ENCODE peak calls at places on chromosomes 7 and 10, in seven cellular contexts. W is GM12878, H is HCT116, L is H1, T is K562, M is SK-N-SH, C is HepG2. Y is an unnamed sample.

GRCh38 chr10:61404771-61405170 is 48.4 kb downstream of the TMEM26 start:
- DNase-seq in L (no peak), W (no peak), M (no peak), T (no peak), H (no peak), C (no peak), Y (no peak)

GRCh38 chr7:32318300-32319018 is 171.7 kb downstream of the LSM5 start:
- DNase-seq in H (no peak), T (no peak), M (no peak), L (no peak), W (no peak), C (no peak), Y (no peak)

GRCh38 chr10:12418725-12419278 is 69.5 kb downstream of the CAMK1D start:
- DNase-seq in L (no peak), W (no peak), T (no peak), C (no peak), M (no peak), H (no peak), Y (no peak)

GRCh38 chr7:80450621-80451308 is 61.1 kb downstream of the GNAT3 start:
- DNase-seq in W (no peak), C (peak), T (no peak), M (no peak), H (no peak), L (no peak), Y (no peak)

GRCh38 chr7:93226310-93226709 is at the start of gene HEPACAM2:
- DNase-seq in H (no peak), T (no peak), W (no peak), M (no peak), L (no peak), C (no peak), Y (no peak)

GRCh38 chr7:6422926-6423632 is 24.7 kb downstream of the DAGLB start:
- DNase-seq in T (no peak), C (no peak), W (no peak), H (no peak), M (no peak), L (no peak), Y (no peak)

GRCh38 chr10:70730955-70731354 is 54.2 kb downstream of the TBATA start:
- DNase-seq in C (no peak), M (no peak), W (no peak), T (no peak), H (no peak), L (no peak), Y (no peak)

GRCh38 chr7:26329520-26330269 is 38.0 kb downstream of the SNX10 start:
- DNase-seq in L (no peak), W (no peak), M (no peak), T (no peak), H (no peak), C (no peak), Y (no peak)

GRCh38 chr10:101085846-101086245 is 24.1 kb downstream of the KAZALD1 start:
- DNase-seq in L (no peak), C (no peak), T (no peak), H (no peak), M (no peak), W (no peak), Y (no peak)

DNA sequence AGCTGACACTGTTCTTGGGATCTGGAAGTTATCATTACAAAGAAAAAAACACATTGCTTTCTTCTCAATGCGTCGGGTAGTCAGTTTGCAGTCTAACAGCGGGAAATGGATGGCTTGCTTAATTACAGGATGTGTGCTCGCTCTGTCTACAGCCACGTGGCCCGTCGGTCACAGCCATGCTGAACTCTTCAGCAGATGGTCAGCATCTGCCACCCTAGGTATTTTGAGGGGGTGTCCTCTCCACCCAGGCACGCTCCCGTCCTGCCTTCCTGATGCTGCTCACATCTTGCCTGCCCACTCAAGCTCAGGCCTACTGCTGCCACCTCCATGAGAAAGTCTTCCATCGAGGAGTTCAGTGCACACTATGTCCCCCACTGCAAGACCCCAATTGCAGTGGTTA is 20.3 kb upstream of the INMT start:
- DNase-seq in L (no peak), M (peak), W (no peak), T (no peak), C (no peak), H (no peak), Y (no peak)
- TF ChIP-seq JUND in L (no peak), M (no peak), W (no peak), T (no peak), C (no peak), H (no peak), Y (no peak)

DNA sequence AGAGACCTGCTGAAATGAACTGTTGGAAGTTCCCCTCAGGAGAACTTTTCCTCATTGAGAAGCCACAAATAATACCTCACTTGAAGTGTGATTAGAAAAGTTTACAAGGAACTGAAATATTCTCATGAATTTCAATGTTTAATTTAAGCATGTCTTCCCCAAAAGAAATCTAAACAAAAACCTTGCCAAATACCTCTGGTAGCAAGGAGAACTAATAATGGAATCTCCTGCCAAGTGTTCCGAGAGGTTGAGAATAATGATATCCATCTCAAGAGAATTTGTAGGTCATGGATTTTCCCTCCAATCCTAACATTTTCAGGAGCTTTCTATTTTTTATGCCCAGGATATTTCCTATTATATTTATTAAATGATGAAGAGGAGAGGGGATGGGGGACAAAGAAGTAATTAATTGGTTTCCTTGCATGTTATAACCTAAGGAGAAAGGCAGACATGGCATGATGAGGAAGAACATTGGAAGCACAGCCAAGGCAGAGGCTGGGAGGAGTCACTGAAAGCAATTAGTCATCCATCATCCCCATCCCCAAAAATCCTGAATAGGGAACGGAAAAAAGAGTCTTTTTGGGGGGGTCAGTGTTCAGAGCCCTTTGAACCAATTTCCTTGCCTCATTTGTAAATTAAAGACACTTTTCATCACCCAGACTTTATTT is 93.6 kb upstream of the IL6 start:
- DNase-seq in H (no peak), M (no peak), T (no peak), L (no peak), C (no peak), W (no peak), Y (no peak)
- TF ChIP-seq JUND in H (no peak), M (no peak), T (no peak), L (no peak), C (no peak), W (no peak), Y (no peak)

GRCh38 chr10:107415446-107415845 is 250.9 kb upstream of the SORCS1 start:
- DNase-seq in L (no peak), C (no peak), H (no peak), M (no peak), T (no peak), W (no peak), Y (no peak)

GRCh38 chr10:107413971-107414370 is 249.5 kb upstream of the SORCS1 start:
- DNase-seq in M (no peak), L (no peak), W (no peak), H (no peak), C (no peak), T (no peak), Y (no peak)

GRCh38 chr10:107409517-107409916 is 245.0 kb upstream of the SORCS1 start:
- DNase-seq in C (no peak), W (no peak), H (no peak), M (no peak), L (no peak), T (no peak), Y (peak)
- TF ChIP-seq JUND in C (no peak), W (no peak), H (no peak), M (no peak), L (no peak), T (no peak), Y (no peak)

GRCh38 chr10:104061196-104061595 is 24.5 kb downstream of the COL17A1 start:
- DNase-seq in T (no peak), H (no peak), M (no peak), C (no peak), L (no peak), W (no peak), Y (no peak)

GRCh38 chr10:104069610-104070009 is 16.1 kb downstream of the COL17A1 start:
- DNase-seq in T (no peak), H (no peak), M (no peak), L (no peak), C (no peak), W (no peak), Y (no peak)

GRCh38 chr10:104067525-104067924 is 18.2 kb downstream of the COL17A1 start:
- DNase-seq in H (no peak), T (no peak), M (no peak), C (no peak), W (no peak), L (no peak), Y (no peak)

GRCh38 chr10:104065748-104066147 is 19.9 kb downstream of the COL17A1 start:
- DNase-seq in L (no peak), M (no peak), C (no peak), H (no peak), W (no peak), T (no peak), Y (no peak)

DNA sequence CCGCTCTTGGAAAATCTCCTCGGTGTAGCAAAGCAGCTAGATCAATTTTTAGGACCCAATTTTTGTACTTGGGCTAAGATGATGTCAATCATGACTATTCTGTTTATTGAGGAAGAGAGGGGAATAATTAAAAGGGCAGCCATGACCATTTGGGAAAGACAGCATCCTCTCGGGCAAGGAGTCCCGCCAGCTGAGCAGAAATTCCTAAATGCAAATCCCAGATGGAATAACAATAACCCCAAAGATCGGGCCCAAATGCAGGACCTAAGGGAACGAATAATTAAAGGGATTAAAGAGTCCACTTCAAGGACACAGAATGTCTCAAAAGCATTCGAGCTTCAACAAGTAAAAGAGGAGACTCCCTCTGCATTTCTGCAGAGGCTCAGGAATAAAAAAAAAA is 18.7 kb downstream of the COL17A1 start:
- DNase-seq in H (no peak), W (no peak), M (no peak), C (no peak), L (no peak), T (no peak), Y (no peak)
- TF ChIP-seq JUND in H (no peak), W (no peak), M (no peak), C (no peak), L (no peak), T (no peak), Y (no peak)

DNA sequence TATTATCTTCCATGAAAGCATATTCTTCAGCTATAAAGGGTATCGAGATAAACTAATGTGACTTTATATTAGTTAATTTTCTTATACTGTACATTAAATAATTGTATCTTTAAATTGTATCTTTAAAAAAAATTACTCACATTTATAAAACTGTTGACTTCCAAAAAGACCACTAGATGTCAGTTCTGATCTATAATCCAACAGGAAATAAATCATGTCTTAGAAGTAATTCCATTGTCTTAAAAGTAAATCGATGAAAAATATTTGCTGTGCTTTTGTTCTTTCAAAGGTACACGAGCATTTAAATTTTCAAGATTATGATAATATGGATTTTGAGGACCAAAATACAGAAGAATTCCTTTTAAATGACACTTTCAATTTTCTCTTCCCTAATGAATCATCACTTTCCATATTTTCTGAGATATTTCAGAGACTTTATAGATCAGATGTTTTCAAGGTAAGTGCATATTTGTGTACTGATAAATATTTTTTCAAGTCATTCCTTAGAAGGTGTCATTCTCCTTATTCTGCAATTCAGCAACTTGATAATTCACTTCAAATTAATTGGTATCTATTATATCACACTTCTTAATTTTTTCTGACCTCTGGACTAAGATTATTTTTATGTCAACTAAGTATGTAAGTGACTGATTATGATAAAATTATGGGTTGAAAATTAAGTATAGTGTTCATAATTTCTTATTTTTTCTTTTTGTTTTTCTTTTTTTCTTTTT is 138.5 kb downstream of the CPED1 start:
- DNase-seq in H (peak), W (no peak), T (no peak), M (peak), C (no peak), L (no peak), Y (no peak)
- TF ChIP-seq JUND in H (no peak), W (no peak), T (no peak), M (no peak), C (no peak), L (no peak), Y (no peak)

DNA sequence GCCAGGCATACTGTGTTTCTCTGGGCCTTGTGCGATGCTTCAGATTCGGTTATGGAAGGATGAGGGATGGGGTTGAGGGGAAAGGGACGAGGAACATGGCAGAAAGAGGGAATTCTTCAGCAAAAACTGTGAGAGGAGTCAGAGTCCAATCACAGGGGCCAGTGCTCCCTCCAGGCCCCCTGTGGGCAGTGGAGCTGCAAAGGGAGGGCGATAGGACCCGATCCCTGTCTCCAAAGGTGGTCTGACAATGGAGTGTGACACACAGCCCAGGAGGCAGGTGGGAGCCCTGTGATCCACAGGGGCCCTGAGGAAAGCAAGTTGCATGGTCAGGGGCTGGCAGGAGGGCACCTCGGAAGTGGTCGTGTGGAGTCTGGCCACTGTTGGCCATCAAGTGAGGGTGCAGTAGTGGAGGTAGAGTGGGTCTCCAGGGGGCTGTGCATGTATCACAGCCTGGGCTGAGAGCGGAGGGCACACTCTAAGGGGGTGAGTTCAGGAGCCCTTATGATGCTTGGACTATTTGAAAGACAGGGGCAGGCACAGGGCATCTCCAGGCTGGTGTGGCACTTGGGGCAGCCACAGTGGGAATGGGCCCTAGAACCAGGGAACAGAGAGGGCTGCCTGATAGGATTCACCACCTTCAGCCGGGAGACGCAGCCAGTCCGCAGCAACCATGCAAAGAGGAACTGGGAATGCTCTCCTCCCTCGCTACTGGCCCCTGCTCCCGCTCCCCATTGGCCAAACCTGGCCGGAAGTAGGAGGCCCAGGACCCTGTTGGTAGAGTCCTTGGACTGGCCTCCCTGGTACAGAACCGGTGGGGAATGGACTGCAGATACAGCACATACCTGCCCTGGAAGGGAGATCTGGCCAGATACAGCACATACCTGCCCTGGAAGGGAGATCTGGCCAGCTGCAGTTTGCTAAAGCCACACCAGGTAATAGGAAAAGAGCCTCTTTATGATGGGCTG is 115.9 kb downstream of the ADCY1 start:
- DNase-seq in M (no peak), W (no peak), C (no peak), T (no peak), H (no peak), L (no peak), Y (no peak)
- TF ChIP-seq JUND in M (no peak), W (no peak), C (no peak), T (no peak), H (no peak), L (no peak), Y (no peak)

GRCh38 chr7:1724118-1724910 is 54.2 kb downstream of the ELFN1 start:
- DNase-seq in C (no peak), W (no peak), H (no peak), L (no peak), M (no peak), T (no peak), Y (no peak)
- TF ChIP-seq JUND in C (no peak), W (no peak), H (no peak), L (no peak), M (no peak), T (no peak), Y (no peak)

GRCh38 chr10:59175538-59176240 is 754 bp upstream of the PHYHIPL start:
- DNase-seq in T (no peak), H (no peak), W (no peak), C (peak), L (no peak), M (no peak), Y (no peak)

GRCh38 chr10:59179027-59179426 is 2.6 kb downstream of the PHYHIPL start:
- DNase-seq in T (no peak), H (no peak), C (no peak), W (no peak), M (no peak), L (no peak), Y (no peak)

GRCh38 chr10:59176241-59177030 is at the start of gene PHYHIPL:
- DNase-seq in M (peak), L (no peak), H (no peak), C (peak), T (no peak), W (no peak), Y (no peak)

GRCh38 chr10:59177862-59178235 is 1.4 kb downstream of the PHYHIPL start:
- DNase-seq in W (no peak), M (no peak), C (no peak), H (no peak), T (no peak), L (no peak), Y (no peak)

DNA sequence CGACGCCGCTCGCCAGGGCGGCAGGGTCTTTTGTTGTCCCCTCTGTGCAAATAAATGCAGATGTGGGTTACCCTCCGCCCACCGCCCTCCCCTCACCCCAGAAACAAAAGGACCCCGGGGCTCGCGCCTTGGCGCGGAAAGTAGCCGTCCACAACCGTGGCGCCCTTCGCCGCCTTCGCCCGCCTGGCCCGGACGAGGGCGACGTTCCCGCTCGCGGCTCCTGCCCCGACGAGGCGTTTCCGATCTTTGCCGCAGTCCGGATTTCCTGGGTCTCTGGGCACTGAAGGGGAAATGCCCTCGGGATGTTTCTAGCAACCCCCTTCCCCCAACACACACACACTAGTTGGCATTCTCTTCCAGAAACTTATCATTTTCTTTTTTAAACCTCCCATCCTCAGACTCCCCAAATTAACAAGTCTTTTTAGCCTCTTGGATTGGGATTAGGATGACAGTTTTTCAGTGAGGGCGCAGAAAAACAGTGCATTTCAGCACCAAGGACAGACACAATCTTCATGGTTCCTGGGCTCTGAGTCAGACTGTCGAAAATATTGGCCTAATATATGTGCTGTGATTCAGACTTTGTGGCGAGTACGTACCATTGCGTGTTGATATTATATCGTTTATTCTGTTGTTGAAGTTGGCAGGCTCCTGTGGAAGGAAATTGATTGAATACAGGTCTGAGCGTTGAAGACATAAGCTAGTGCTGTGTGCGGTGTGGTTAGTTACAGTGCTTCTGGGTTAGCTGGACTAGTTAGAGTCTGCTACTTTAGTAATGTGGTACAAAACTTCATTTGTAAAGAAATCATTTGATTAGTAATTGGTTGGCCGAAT is 803 bp downstream of the PHYHIPL start:
- DNase-seq in C (peak), M (peak), W (no peak), H (no peak), T (no peak), L (no peak), Y (peak)
- TF ChIP-seq JUND in C (no peak), M (peak), W (no peak), H (no peak), T (no peak), L (no peak), Y (no peak)

Y was measured in T47D.